ENCODE peak calls at places on chromosomes 4 and X, in four cellular contexts. K is NB4; O is activated CD8-positive, alpha-beta memory T cell treated with anti-CD3 and anti-CD28 coated beads for 48 hours; F is psoas muscle. U is an unnamed sample.

GRCh38 chr4:65367306-65367705 is 303.0 kb downstream of the EPHA5 start:
- DNase-seq in K (no peak), O (no peak), F (no peak), U (no peak)

GRCh38 chr4:172760512-172760911 is 408.1 kb upstream of the GALNT7 start:
- DNase-seq in K (no peak), O (no peak), F (no peak), U (no peak)

GRCh38 chr4:10762541-10762940 is 78.0 kb upstream of the CLNK start:
- DNase-seq in O (no peak), K (no peak), F (no peak), U (no peak)

GRCh38 chr4:145283909-145284308 is 103.5 kb upstream of the OTUD4 start:
- DNase-seq in O (no peak), K (no peak), F (no peak), U (no peak)

GRCh38 chr4:73978886-73979285 is 2.9 kb downstream of the PF4 start:
- DNase-seq in F (no peak), O (no peak), K (no peak), U (no peak)

GRCh38 chr4:88021824-88022223 is 14.4 kb downstream of the PKD2 start:
- DNase-seq in K (no peak), O (no peak), F (no peak), U (no peak)

GRCh38 chr4:55880652-55881280 is 27.3 kb downstream of the EXOC1 start:
- DNase-seq in O (no peak), F (no peak), K (no peak), U (no peak)

GRCh38 chrX:143934542-143934941 is 50.7 kb downstream of the UBE2NL start:
- DNase-seq in O (no peak), F (no peak), K (no peak), U (no peak)

GRCh38 chr4:189498457-189498856 is 442.2 kb upstream of the FRG1 start:
- DNase-seq in F (no peak), O (no peak), K (no peak), U (no peak)

GRCh38 chr4:96009720-96010119 is 169.8 kb downstream of the PDHA2 start:
- DNase-seq in O (no peak), F (no peak), K (no peak), U (no peak)

GRCh38 chrX:97629597-97629985 is 745.9 kb downstream of the RPA4 start:
- DNase-seq in K (no peak), F (no peak), O (no peak), U (no peak)

GRCh38 chr4:133156096-133156495 is 7.0 kb downstream of the PCDH10 start:
- DNase-seq in K (no peak), F (no peak), O (no peak), U (no peak)

GRCh38 chrX:134938682-134939081 is 52.1 kb upstream of the SMIM10 start:
- DNase-seq in K (no peak), O (no peak), F (no peak), U (no peak)

GRCh38 chr4:118034061-118034785 is at the start of gene NDST3:
- DNase-seq in K (peak), O (no peak), F (peak), U (peak)

GRCh38 chrX:20500171-20500865 is 233.6 kb upstream of the RPS6KA3 start:
- DNase-seq in O (no peak), F (no peak), K (no peak), U (no peak)

GRCh38 chrX:13373027-13373806 is 53.4 kb upstream of the ATXN3L start:
- DNase-seq in K (no peak), O (no peak), F (no peak), U (no peak)

GRCh38 chrX:131821945-131822622 is 201.0 kb upstream of the STK26 start:
- DNase-seq in O (no peak), F (peak), K (no peak), U (no peak)

GRCh38 chrX:72254835-72255234 is 16.0 kb upstream of the ERCC6L start:
- DNase-seq in K (no peak), O (no peak), F (no peak), U (no peak)

GRCh38 chr4:134777626-134778025 is 576.0 kb upstream of the PABPC4L start:
- DNase-seq in O (no peak), F (no peak), K (no peak), U (no peak)

GRCh38 chr4:37977471-37978452 is 17.6 kb downstream of the PTTG2 start:
- DNase-seq in O (peak), F (peak), K (peak), U (peak)

GRCh38 chr4:39043697-39044363 is 11.6 kb upstream of the TMEM156 start:
- DNase-seq in F (no peak), K (peak), O (no peak), U (no peak)

GRCh38 chr4:124206779-124207605 is 505.5 kb downstream of the ANKRD50 start:
- DNase-seq in O (no peak), K (peak), F (no peak), U (no peak)

GRCh38 chrX:9899640-9900075 is 67.5 kb upstream of the CLDN34 start:
- DNase-seq in K (no peak), O (no peak), F (no peak), U (no peak)

GRCh38 chr4:38189445-38189844 is 229.2 kb downstream of the PTTG2 start:
- DNase-seq in F (no peak), O (no peak), K (peak), U (no peak)

GRCh38 chr4:125314676-125315570 is at the start of gene FAT4:
- DNase-seq in O (no peak), F (peak), K (peak), U (peak)

GRCh38 chr4:145845118-145845517 is 93.5 kb downstream of the ZNF827 start:
- DNase-seq in K (no peak), O (no peak), F (no peak), U (no peak)

GRCh38 chr4:39655866-39656265 is 17.2 kb upstream of the SMIM14 start:
- DNase-seq in K (no peak), F (no peak), O (no peak), U (no peak)

GRCh38 chr4:7872264-7872771 is 67.3 kb downstream of the AFAP1 start:
- DNase-seq in O (no peak), K (no peak), F (peak), U (peak)

GRCh38 chr4:145623831-145624230 is 4.6 kb downstream of the MMAA start:
- DNase-seq in K (no peak), F (no peak), O (no peak), U (no peak)

GRCh38 chrX:125205918-125206665 is 113.6 kb upstream of the TEX13C start:
- DNase-seq in O (no peak), F (no peak), K (no peak), U (no peak)

GRCh38 chrX:40209951-40210617 is 112.3 kb upstream of the BCOR start:
- DNase-seq in F (no peak), O (no peak), K (no peak), U (no peak)

GRCh38 chrX:95076449-95076848 is 1402.4 kb downstream of the FAM133A start:
- DNase-seq in O (no peak), K (peak), F (no peak), U (no peak)

GRCh38 chr4:5857199-5857598 is 35.7 kb downstream of the CRMP1 start:
- DNase-seq in O (no peak), K (no peak), F (no peak), U (no peak)

GRCh38 chrX:12657881-12658280 is 133.3 kb upstream of the PRPS2 start:
- DNase-seq in O (no peak), K (no peak), F (no peak), U (no peak)

GRCh38 chrX:40207626-40208025 is 109.9 kb upstream of the BCOR start:
- DNase-seq in F (no peak), O (no peak), K (peak), U (no peak)

GRCh38 chrX:107654778-107655761 is 26.8 kb downstream of the PRPS1 start:
- DNase-seq in O (peak), K (peak), F (peak), U (peak)

GRCh38 chr4:1717129-1718094 is 3.7 kb downstream of the TMEM129 start:
- DNase-seq in K (no peak), O (no peak), F (no peak), U (no peak)